ENCODE peak calls at places on chromosomes 6 and 20, in ten cellular contexts. T is RWPE1; V is head of caudate nucleus; F is endothelial cell; Z is RPMI7951; M is mammary epithelial cell; B is activated naive CD4-positive, alpha-beta T cell; K is iPS DF 19.7; D is HFF-Myc; Q is AG20443. O is an unnamed sample.

GRCh38 chr6:135902756-135903331 is 51.3 kb downstream of the PDE7B start:
- DNase-seq in K (no peak), D (no peak), V (no peak), Q (no peak), T (no peak), M (no peak), B (no peak), Z (no peak), F (no peak), O (no peak)

GRCh38 chr6:34592208-34592952 is 36.3 kb upstream of the SPDEF start:
- DNase-seq in Z (no peak), F (no peak), K (no peak), M (no peak), T (no peak), B (no peak), V (no peak), Q (no peak), D (no peak), O (no peak)

GRCh38 chr20:62585571-62585970 is 56.7 kb upstream of the SLCO4A1 start:
- DNase-seq in T (no peak), B (no peak), D (no peak), Z (no peak), K (no peak), F (no peak), M (no peak), V (no peak), Q (no peak), O (no peak)

GRCh38 chr6:136104556-136104955 is 145.6 kb downstream of the MTFR2 start:
- DNase-seq in F (no peak), T (no peak), D (no peak), Q (no peak), V (no peak), M (no peak), Z (no peak), K (no peak), B (no peak), O (no peak)

GRCh38 chr6:33966536-33966935 is 162.7 kb upstream of the MLN start:
- DNase-seq in F (no peak), B (no peak), Z (no peak), V (no peak), M (no peak), Q (no peak), K (no peak), D (no peak), T (no peak), O (no peak)

GRCh38 chr6:100663219-100663863 is 198.6 kb upstream of the SIM1 start:
- DNase-seq in D (no peak), M (peak; percentile 85), Q (peak; percentile 21), T (no peak), B (no peak), V (no peak), K (no peak), F (no peak), Z (peak; percentile 70), O (no peak)

GRCh38 chr20:59783020-59784010 is 150.1 kb downstream of the SYCP2 start:
- DNase-seq in Q (peak; percentile 83), Z (peak; percentile 33), T (peak; percentile 90), M (peak; percentile 24), B (no peak), D (peak; percentile 3), F (peak; percentile 82), V (peak; percentile 84), K (peak; percentile 54), O (peak; percentile 86)

GRCh38 chr20:47762699-47763098 is 22.6 kb downstream of the SULF2 start:
- DNase-seq in K (no peak), T (no peak), M (no peak), V (no peak), B (no peak), Z (peak; percentile 54), Q (peak; percentile 15), D (no peak), F (no peak), O (no peak)

GRCh38 chr6:31865205-31866118 is 2.8 kb upstream of the NEU1 start:
- DNase-seq in D (no peak), Z (no peak), Q (no peak), M (no peak), B (no peak), F (no peak), T (no peak), V (no peak), K (no peak), O (no peak)

GRCh38 chr20:37915800-37916570 is 13.1 kb downstream of the VSTM2L start:
- DNase-seq in B (no peak), V (peak; percentile 81), M (no peak), K (no peak), D (no peak), T (no peak), Q (no peak), Z (no peak), F (no peak), O (no peak)

O was measured in HTR-8/SVneo.